ENCODE peak calls at places on chromosomes 16 and 17, in nine cellular contexts. T, O, S, P, N, D, L, V and H are unnamed samples.

GRCh38 chr17:49280061-49280460 is 49.5 kb upstream of the PHOSPHO1 start:
- DNase-seq in O (no peak), D (no peak), S (no peak), V (no peak), L (no peak), N (no peak), P (no peak), T (no peak), H (no peak)

GRCh38 chr16:84656557-84657130 is 8.3 kb downstream of the KLHL36 start:
- DNase-seq in N (no peak), S (no peak), D (no peak), V (no peak), T (no peak), P (no peak), O (no peak), L (no peak), H (no peak)

GRCh38 chr17:42928714-42929496 is 28.3 kb downstream of the G6PC1 start:
- DNase-seq in P (no peak), N (peak), T (peak), V (no peak), D (peak), S (peak), L (peak), O (peak), H (peak)

GRCh38 chr16:67936124-67936875 is at the start of gene PSMB10:
- DNase-seq in N (peak), L (peak), D (peak), S (peak), V (peak), T (no peak), O (peak), P (peak), H (peak)

GRCh38 chr17:61397086-61397842 is 2.4 kb upstream of the TBX2 start:
- DNase-seq in V (no peak), N (no peak), D (no peak), O (peak), T (no peak), S (no peak), P (no peak), L (no peak), H (no peak)

GRCh38 chr16:87635541-87636049 is 33.3 kb downstream of the JPH3 start:
- DNase-seq in P (peak), L (peak), D (peak), T (peak), S (peak), O (peak), N (peak), V (peak), H (peak)

GRCh38 chr16:15613676-15614075 is 29.3 kb downstream of the MARF1 start:
- DNase-seq in N (no peak), V (no peak), O (no peak), S (peak), D (no peak), P (no peak), T (no peak), L (no peak), H (no peak)

GRCh38 chr17:42694524-42694923 is 12.2 kb downstream of the CNTNAP1 start:
- DNase-seq in N (no peak), P (no peak), T (no peak), V (no peak), S (no peak), L (no peak), O (no peak), D (no peak), H (no peak)

GRCh38 chr17:16922386-16923096 is 49.4 kb downstream of the TNFRSF13B start:
- DNase-seq in T (peak), N (no peak), V (no peak), S (peak), P (no peak), L (no peak), O (no peak), D (no peak), H (no peak)

GRCh38 chr16:340370-341091 is 12.0 kb downstream of the AXIN1 start:
- DNase-seq in P (no peak), T (no peak), L (no peak), S (no peak), V (no peak), D (no peak), N (no peak), O (no peak), H (no peak)

GRCh38 chr17:78868391-78868790 is 27.8 kb upstream of the USP36 start:
- DNase-seq in T (no peak), V (no peak), N (no peak), L (peak), S (no peak), P (no peak), O (no peak), D (no peak), H (no peak)

GRCh38 chr17:46979023-46979870 is at the start of gene RPRML:
- DNase-seq in O (peak), N (peak), D (no peak), L (peak), S (peak), T (peak), P (no peak), V (peak), H (peak)

GRCh38 chr17:17028059-17028877 is 14.0 kb upstream of the MPRIP start:
- DNase-seq in T (no peak), N (no peak), O (peak), V (no peak), L (peak), S (peak), P (no peak), D (no peak), H (no peak)

GRCh38 chr17:14205992-14206461 is 30.6 kb downstream of the CDRT15 start:
- DNase-seq in P (no peak), O (no peak), T (peak), S (peak), D (peak), L (peak), N (peak), V (peak), H (no peak)

GRCh38 chr17:55760643-55761355 is 9.9 kb downstream of the PCTP start:
- DNase-seq in T (no peak), N (no peak), D (no peak), L (no peak), S (no peak), O (no peak), P (no peak), V (no peak), H (no peak)

GRCh38 chr16:16148755-16149154 is 74.5 kb downstream of the ABCC6 start:
- DNase-seq in D (no peak), V (no peak), T (no peak), L (no peak), O (no peak), N (no peak), S (no peak), P (no peak), H (no peak)

GRCh38 chr16:48081656-48082055 is 74.1 kb downstream of the ABCC12 start:
- DNase-seq in V (no peak), L (peak), N (peak), S (peak), T (no peak), D (no peak), O (no peak), P (no peak), H (no peak)

GRCh38 chr16:89822188-89823086 is 5.8 kb upstream of the SPIRE2 start:
- DNase-seq in P (no peak), N (no peak), L (no peak), T (no peak), D (no peak), S (no peak), O (peak), V (no peak), H (no peak)

GRCh38 chr16:49158029-49158642 is 123.5 kb downstream of the CBLN1 start:
- DNase-seq in S (peak), N (no peak), L (no peak), O (peak), D (no peak), T (no peak), P (no peak), V (no peak), H (peak)

GRCh38 chr16:88799569-88800276 is 3.9 kb upstream of the CDT1 start:
- DNase-seq in V (no peak), N (no peak), S (no peak), T (no peak), L (no peak), D (no peak), O (no peak), P (no peak), H (no peak)

GRCh38 chr17:57419940-57420522 is 163.7 kb downstream of the MSI2 start:
- DNase-seq in T (no peak), S (no peak), P (no peak), L (no peak), D (no peak), V (no peak), O (no peak), N (no peak), H (no peak)

GRCh38 chr17:41464682-41465081 is 2.5 kb downstream of the KRT32 start:
- DNase-seq in T (no peak), D (no peak), N (peak), V (no peak), P (no peak), L (peak), O (no peak), S (peak), H (no peak)

GRCh38 chr16:24253192-24253591 is 2.9 kb upstream of the CACNG3 start:
- DNase-seq in D (no peak), P (no peak), N (peak), L (peak), V (peak), T (peak), O (peak), S (peak), H (peak)

GRCh38 chr16:56451753-56452689 is 667 bp downstream of the OGFOD1 start:
- DNase-seq in V (no peak), L (peak), S (peak), O (peak), T (peak), P (no peak), N (peak), D (peak), H (peak)

GRCh38 chr16:54930034-54930938 is at the start of gene IRX5:
- DNase-seq in O (peak), D (no peak), V (no peak), L (peak), N (peak), P (no peak), S (peak), T (peak), H (peak)

GRCh38 chr17:83175551-83176271 is 96.3 kb downstream of the METRNL start:
- DNase-seq in D (no peak), S (no peak), T (no peak), L (no peak), V (no peak), N (no peak), O (peak), P (no peak), H (no peak)